ENCODE peak calls at places on chromosomes 12 and 14, in ten cellular contexts. V is heart left ventricle; F is psoas muscle; S is cardiac muscle cell; R is AG04450; O is lung; E is tibial artery; J is adrenal gland; C is heart right ventricle; I is CD4-positive, alpha-beta memory T cell. H is an unnamed sample.
A peak's percentile ranks its signal among the peaks of the same experiment; 100 is the strongest.

GRCh38 chr14:68341765-68342212 is 451.1 kb downstream of the ZFP36L1 start:
- DNase-seq in S (no peak), E (no peak), I (no peak), O (no peak), F (no peak), J (no peak), R (no peak), V (no peak), C (no peak), H (no peak)

GRCh38 chr14:40417777-40418401 is 985.7 kb upstream of the FBXO33 start:
- DNase-seq in F (no peak), C (no peak), R (no peak), J (peak; percentile 14), I (no peak), V (no peak), O (no peak), E (no peak), S (peak; percentile 10), H (no peak)

GRCh38 chr12:53994691-53995310 is 5.2 kb upstream of the HOXC9 start:
- DNase-seq in V (no peak), E (no peak), F (no peak), J (no peak), O (no peak), S (no peak), I (no peak), R (no peak), C (no peak), H (peak; percentile 49)

GRCh38 chr14:95500201-95500681 is 16.2 kb downstream of the SYNE3 start:
- DNase-seq in S (no peak), I (no peak), R (no peak), F (no peak), O (no peak), C (no peak), J (no peak), E (peak; percentile 12), V (no peak), H (no peak)

GRCh38 chr12:14643247-14643646 is 53.2 kb downstream of the GUCY2C start:
- DNase-seq in I (peak; percentile 60), C (no peak), O (no peak), J (no peak), R (no peak), E (no peak), F (no peak), S (peak; percentile 41), V (no peak), H (no peak)

GRCh38 chr12:23113781-23114180 is 488.8 kb downstream of the ETNK1 start:
- DNase-seq in J (no peak), V (no peak), F (no peak), E (no peak), R (no peak), O (no peak), S (no peak), I (no peak), C (no peak), H (no peak)

GRCh38 chr12:53543539-53543938 is 36.3 kb upstream of the NPFF start:
- DNase-seq in I (peak; percentile 56), V (peak; percentile 41), R (peak; percentile 41), J (peak; percentile 45), E (peak; percentile 61), O (peak; percentile 56), F (peak; percentile 31), S (peak; percentile 84), C (peak; percentile 63), H (peak; percentile 55)

GRCh38 chr12:71947645-71948105 is 9.0 kb downstream of the TPH2 start:
- DNase-seq in I (no peak), O (peak; percentile 64), S (peak; percentile 21), R (peak; percentile 46), F (no peak), J (no peak), V (no peak), C (no peak), E (no peak), H (peak; percentile 67)

GRCh38 chr12:59357811-59358210 is 238.0 kb upstream of the SLC16A7 start:
- DNase-seq in O (no peak), V (no peak), C (no peak), J (no peak), S (no peak), E (no peak), I (no peak), R (no peak), F (no peak), H (no peak)

GRCh38 chr12:121720762-121721161 is 8.2 kb downstream of the TMEM120B start:
- DNase-seq in F (no peak), C (no peak), J (no peak), I (no peak), R (no peak), S (no peak), V (no peak), E (no peak), O (no peak), H (no peak)

DNA sequence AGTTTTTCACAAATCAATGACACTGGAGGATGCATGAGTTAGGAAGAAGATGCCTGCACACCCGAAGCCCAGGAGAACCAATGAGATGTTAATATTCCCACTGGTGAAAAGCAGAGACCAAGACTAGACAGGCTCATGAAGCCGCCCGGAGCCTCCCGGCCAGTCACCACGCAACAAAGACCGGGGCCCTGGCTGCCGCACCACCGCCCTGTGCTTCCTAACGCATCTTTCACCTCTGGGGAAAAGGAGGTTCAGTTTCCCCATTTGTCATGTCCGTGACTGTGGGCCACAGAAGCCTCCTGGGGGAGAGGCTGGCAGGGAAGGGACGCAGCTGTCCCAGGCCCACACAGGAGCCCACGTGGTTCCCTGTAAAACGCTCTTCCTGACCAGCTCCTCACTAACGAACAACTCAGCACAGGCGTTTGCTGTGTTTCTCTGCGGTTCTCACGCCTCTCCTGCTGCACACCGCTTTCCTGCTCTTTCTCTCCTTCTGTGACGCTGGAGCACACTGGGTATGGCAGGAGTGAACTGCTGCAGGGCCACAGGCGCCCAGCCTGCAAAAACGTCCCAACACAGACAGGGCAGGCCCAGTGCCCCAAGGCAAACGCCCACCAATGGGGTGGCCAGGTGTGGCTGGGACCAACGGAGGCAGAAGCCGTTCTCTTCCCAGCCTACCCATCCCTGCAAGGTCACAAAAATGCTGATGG is 10.8 kb downstream of the RIMBP2 start:
- DNase-seq in I (no peak), F (no peak), C (no peak), S (no peak), V (no peak), E (no peak), O (no peak), R (no peak), J (no peak), H (no peak)
- H3K4me3 ChIP-seq in I (no peak overlapping the region), F (no peak overlapping the region), C (no peak overlapping the region), S (no peak overlapping the region), V (no peak overlapping the region), E (no peak overlapping the region), O (no peak overlapping the region), R (no peak overlapping the region), J (no peak overlapping the region), H (no peak overlapping the region)

DNA sequence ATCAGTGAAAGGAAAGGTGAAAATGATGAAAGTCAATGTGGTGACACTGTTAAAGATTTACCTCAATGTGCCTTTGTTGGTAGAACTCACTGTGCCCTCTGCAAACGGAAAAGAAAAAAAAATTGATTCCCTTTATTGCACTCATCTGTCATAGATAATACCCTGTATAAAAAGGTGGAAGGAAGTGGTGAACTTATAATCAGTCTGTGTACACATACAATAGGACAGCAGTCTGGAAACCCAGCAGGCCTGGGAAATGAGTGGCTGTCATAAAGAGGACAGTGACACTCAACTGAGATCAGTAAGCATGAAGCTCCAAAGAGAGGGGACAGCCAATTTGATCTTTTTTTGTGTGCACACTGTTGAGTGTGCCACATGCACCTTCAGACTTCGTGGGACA is 364.7 kb downstream of the NOVA1 start:
- DNase-seq in E (no peak), C (no peak), J (no peak), I (no peak), V (no peak), R (no peak), O (no peak), S (no peak), F (no peak), H (no peak)
- H3K9me3 ChIP-seq in E (no peaks in the 10 kb centered on the region), C (no peaks in the 10 kb centered on the region), J (no peaks in the 10 kb centered on the region), I (no peaks in the 10 kb centered on the region), V (no peaks in the 10 kb centered on the region), R (no peaks in the 10 kb centered on the region), O (no peaks in the 10 kb centered on the region), S (no peaks in the 10 kb centered on the region), F (no peaks in the 10 kb centered on the region), H (no peaks in the 10 kb centered on the region)

DNA sequence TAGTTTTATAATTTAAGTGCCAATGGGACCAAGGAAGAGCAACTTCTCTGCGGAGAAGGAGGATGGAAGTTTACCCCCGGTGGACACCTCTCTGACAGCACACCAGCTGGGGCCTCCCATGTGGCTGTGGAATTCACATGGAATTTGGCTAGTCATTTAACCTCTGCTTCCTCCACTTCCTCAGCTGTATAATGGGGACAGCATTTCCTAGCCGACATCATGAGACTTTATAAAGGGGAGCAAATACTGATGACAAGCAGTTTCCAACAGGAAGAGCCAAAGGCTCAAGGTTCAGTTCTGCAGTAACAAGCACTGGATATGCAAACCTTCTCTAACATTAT is 7.5 kb downstream of the DUSP6 start:
- DNase-seq in E (no peak), J (no peak), V (no peak), O (no peak), F (no peak), I (no peak), R (no peak), C (no peak), S (no peak), H (no peak)
- H3K27me3 ChIP-seq in E (no peaks in the 10 kb centered on the region), J (no peaks in the 10 kb centered on the region), V (no peaks in the 10 kb centered on the region), O (no peaks in the 10 kb centered on the region), F (peaks cover 31% of the 10 kb centered on the region), I (no peaks in the 10 kb centered on the region), R (no peaks in the 10 kb centered on the region), C (no peaks in the 10 kb centered on the region), S (no peaks in the 10 kb centered on the region), H (no peaks in the 10 kb centered on the region)

GRCh38 chr12:56720696-56721615 is 4.1 kb downstream of the NACA start:
- DNase-seq in I (no peak), V (no peak), O (no peak), F (no peak), J (no peak), C (no peak), S (no peak), R (no peak), E (no peak), H (no peak)
- H3K4me3 ChIP-seq in I (no peak overlapping the region), V (peak overlapping the region; percentile 74), O (no peak overlapping the region), F (peak overlapping the region; percentile 86), J (no peak overlapping the region), C (no peak overlapping the region), S (no peak overlapping the region), R (no peak overlapping the region), E (no peak overlapping the region), H (no peak overlapping the region)

DNA sequence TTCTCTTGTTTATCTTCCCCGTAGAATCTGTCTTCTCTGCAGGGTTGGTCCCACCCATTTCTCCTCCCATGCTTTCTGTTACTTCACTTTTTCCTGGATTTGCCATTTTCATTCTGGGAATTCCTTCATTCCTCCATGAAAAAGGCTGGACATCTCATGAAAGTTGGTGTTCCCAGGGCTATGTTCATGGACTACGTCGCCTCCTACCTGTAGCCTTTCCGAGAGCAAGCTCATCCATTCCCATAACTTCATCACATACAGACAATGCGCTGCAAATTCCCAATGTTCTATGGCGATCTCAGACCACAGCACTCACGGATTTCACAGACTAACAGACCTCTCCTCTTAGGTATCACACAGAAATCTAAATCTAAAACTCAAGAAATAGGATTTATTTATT is 217.1 kb downstream of the EXOC5 start:
- DNase-seq in C (no peak), V (no peak), J (no peak), I (no peak), E (no peak), F (no peak), O (no peak), R (no peak), S (no peak), H (no peak)
- H3K9me3 ChIP-seq in C (no peaks in the 10 kb centered on the region), V (no peaks in the 10 kb centered on the region), J (no peaks in the 10 kb centered on the region), I (no peaks in the 10 kb centered on the region), E (no peaks in the 10 kb centered on the region), F (no peaks in the 10 kb centered on the region), O (no peaks in the 10 kb centered on the region), R (no peaks in the 10 kb centered on the region), S (no peaks in the 10 kb centered on the region), H (no peaks in the 10 kb centered on the region)